ENCODE peak calls at places on chromosomes 7 and 10, in seven cellular contexts. Q is activated T-helper 1 cell treated with anti-CD3 and anti-CD28 coated beads, Interleukin-2, amount 50 U/mL, for 16 hours; D is nucleus accumbens; W is stimulated activated CD4-positive, alpha-beta T cell treated with anti-CD3 and anti-CD28 coated beads, Interleukin-1b, Interleukin-23, amount 100 ng/mL, for 24 hours; K is fibroblast of lung; O is NCI-H1092 treated with DMSO at 0.1 percent for 48 hours; E is NCI-H226. T is an unnamed sample.

GRCh38 chr7:138564365-138564764 is 104.3 kb downstream of the TRIM24 start:
- DNase-seq in Q (no peak), D (no peak), W (no peak), K (peak; percentile 21), O (no peak), E (no peak), T (no peak)

GRCh38 chr10:14601872-14602725 is 172.6 kb downstream of the FAM107B start:
- DNase-seq in Q (peak; percentile 49), D (no peak), W (no peak), K (peak; percentile 86), O (no peak), E (peak; percentile 90), T (peak; percentile 74)

GRCh38 chr7:79553811-79554555 is 100.5 kb upstream of the MAGI2 start:
- DNase-seq in Q (no peak), D (no peak), W (no peak), K (peak; percentile 14), O (no peak), E (peak; percentile 77), T (no peak)

GRCh38 chr7:105355701-105356100 is 33.0 kb downstream of the SRPK2 start:
- DNase-seq in Q (no peak), D (no peak), W (no peak), K (no peak), O (no peak), E (no peak), T (no peak)

GRCh38 chr10:46094931-46095755 is 49.1 kb upstream of the MSMB start:
- DNase-seq in Q (no peak), D (no peak), W (no peak), K (no peak), O (no peak), E (no peak), T (no peak)

GRCh38 chr10:134205-134742 is 981 bp upstream of the ZMYND11 start:
- DNase-seq in Q (peak; percentile 14), D (no peak), W (peak; percentile 15), K (peak; percentile 26), O (peak; percentile 3), E (no peak), T (peak; percentile 39)

GRCh38 chr10:91590904-91591791 is 41.7 kb downstream of the PPP1R3C start:
- DNase-seq in Q (no peak), D (no peak), W (no peak), K (peak; percentile 87), O (peak; percentile 19), E (peak; percentile 82), T (no peak)

GRCh38 chr7:44196450-44196872 is 4.3 kb upstream of the YKT6 start:
- DNase-seq in Q (no peak), D (no peak), W (no peak), K (peak; percentile 30), O (peak; percentile 42), E (peak; percentile 42), T (peak; percentile 51)

GRCh38 chr7:122305475-122306319 is 1.1 kb upstream of the FEZF1 start:
- DNase-seq in Q (no peak), D (no peak), W (no peak), K (no peak), O (peak; percentile 64), E (no peak), T (no peak)

GRCh38 chr10:70274643-70275042 is 9.2 kb downstream of the NPFFR1 start:
- DNase-seq in Q (no peak), D (no peak), W (no peak), K (peak; percentile 93), O (no peak), E (peak; percentile 22), T (no peak)

GRCh38 chr7:27873981-27874957 is 134.3 kb downstream of the TAX1BP1 start:
- DNase-seq in Q (no peak), D (peak; percentile 55), W (no peak), K (peak; percentile 50), O (no peak), E (peak; percentile 92), T (no peak)

GRCh38 chr7:101066141-101066857 is 19.0 kb upstream of the TRIM56 start:
- DNase-seq in Q (no peak), D (no peak), W (no peak), K (no peak), O (no peak), E (no peak), T (no peak)

GRCh38 chr10:60286436-60287023 is 103.1 kb downstream of the ANK3 start:
- DNase-seq in Q (no peak), D (no peak), W (no peak), K (no peak), O (no peak), E (no peak), T (no peak)

GRCh38 chr10:132248455-132249231 is 59.1 kb downstream of the STK32C start:
- DNase-seq in Q (peak; percentile 21), D (no peak), W (peak; percentile 21), K (no peak), O (peak; percentile 16), E (no peak), T (peak; percentile 63)

GRCh38 chr10:131210181-131210580 is 101.3 kb downstream of the TCERG1L start:
- DNase-seq in Q (no peak), D (no peak), W (no peak), K (no peak), O (no peak), E (no peak), T (peak; percentile 14)

GRCh38 chr7:66145404-66145843 is 30.8 kb downstream of the CRCP start:
- DNase-seq in Q (no peak), D (no peak), W (no peak), K (no peak), O (no peak), E (no peak), T (no peak)

GRCh38 chr10:130809761-130810515 is 501.6 kb downstream of the TCERG1L start:
- DNase-seq in Q (no peak), D (no peak), W (no peak), K (no peak), O (no peak), E (no peak), T (no peak)

GRCh38 chr7:119377-120163 is 72.8 kb upstream of the FAM20C start:
- DNase-seq in Q (no peak), D (no peak), W (no peak), K (no peak), O (no peak), E (no peak), T (no peak)

GRCh38 chr7:94258856-94259255 is 135.8 kb upstream of the COL1A2 start:
- DNase-seq in Q (no peak), D (no peak), W (no peak), K (no peak), O (no peak), E (no peak), T (no peak)

T was measured in B cell.